ENCODE peak calls at places on chromosomes 11 and 22, in five cellular contexts. One of them, this sample, is unnamed.

GRCh38 chr11:78244080-78244479 is 55.4 kb downstream of the USP35 start:
- DNase-seq in IMR-90: no peak
- DNase-seq in H9: no peak
- DNase-seq in neuronal stem cell: no peak
- DNase-seq in mesendoderm: no peak
- DNase-seq in this sample: no peak

GRCh38 chr11:12798609-12799011 is 124.4 kb downstream of the TEAD1 start:
- DNase-seq in IMR-90: no peak
- DNase-seq in H9: no peak
- DNase-seq in neuronal stem cell: no peak
- DNase-seq in mesendoderm: peak
- DNase-seq in this sample: no peak

GRCh38 chr11:46277623-46278386 is at the start of gene CREB3L1:
- DNase-seq in IMR-90: no peak
- DNase-seq in H9: peak
- DNase-seq in neuronal stem cell: no peak
- DNase-seq in mesendoderm: no peak
- DNase-seq in this sample: peak

GRCh38 chr11:88292156-88292844 is 45.2 kb downstream of the CTSC start:
- DNase-seq in IMR-90: peak
- DNase-seq in H9: no peak
- DNase-seq in neuronal stem cell: no peak
- DNase-seq in mesendoderm: no peak
- DNase-seq in this sample: no peak

GRCh38 chr11:12159351-12160099 is 49.1 kb downstream of the MICAL2 start:
- DNase-seq in IMR-90: peak
- DNase-seq in H9: no peak
- DNase-seq in neuronal stem cell: no peak
- DNase-seq in mesendoderm: no peak
- DNase-seq in this sample: no peak

GRCh38 chr11:128335729-128336128 is 251.6 kb downstream of the ETS1 start:
- DNase-seq in IMR-90: no peak
- DNase-seq in H9: no peak
- DNase-seq in neuronal stem cell: no peak
- DNase-seq in mesendoderm: no peak
- DNase-seq in this sample: no peak

GRCh38 chr11:28657378-28658030 is 549.3 kb downstream of the METTL15 start:
- DNase-seq in IMR-90: peak
- DNase-seq in H9: no peak
- DNase-seq in neuronal stem cell: no peak
- DNase-seq in mesendoderm: no peak
- DNase-seq in this sample: no peak

GRCh38 chr11:131980878-131981668 is 610.7 kb downstream of the NTM start:
- DNase-seq in IMR-90: no peak
- DNase-seq in H9: no peak
- DNase-seq in neuronal stem cell: no peak
- DNase-seq in mesendoderm: no peak
- DNase-seq in this sample: no peak

GRCh38 chr11:61361237-61361636 is 445 bp downstream of the CYB561A3 start:
- DNase-seq in IMR-90: no peak
- DNase-seq in H9: no peak
- DNase-seq in neuronal stem cell: no peak
- DNase-seq in mesendoderm: peak
- DNase-seq in this sample: no peak

GRCh38 chr22:41481131-41481830 is 12.4 kb downstream of the ACO2 start:
- DNase-seq in IMR-90: peak
- DNase-seq in H9: no peak
- DNase-seq in neuronal stem cell: no peak
- DNase-seq in mesendoderm: peak
- DNase-seq in this sample: no peak

GRCh38 chr22:22682807-22683667 is 38.6 kb downstream of the GGTLC2 start:
- DNase-seq in IMR-90: peak
- DNase-seq in H9: no peak
- DNase-seq in neuronal stem cell: no peak
- DNase-seq in mesendoderm: no peak
- DNase-seq in this sample: no peak

GRCh38 chr11:31958086-31958735 is 132.7 kb upstream of the RCN1 start:
- DNase-seq in IMR-90: peak
- DNase-seq in H9: peak
- DNase-seq in neuronal stem cell: peak
- DNase-seq in mesendoderm: peak
- DNase-seq in this sample: peak

GRCh38 chr11:11973361-11973800 is 35.0 kb downstream of the DKK3 start:
- DNase-seq in IMR-90: peak
- DNase-seq in H9: peak
- DNase-seq in neuronal stem cell: no peak
- DNase-seq in mesendoderm: no peak
- DNase-seq in this sample: peak

GRCh38 chr11:116697639-116698038 is 75.1 kb downstream of the BUD13 start:
- DNase-seq in IMR-90: no peak
- DNase-seq in H9: no peak
- DNase-seq in neuronal stem cell: no peak
- DNase-seq in mesendoderm: no peak
- DNase-seq in this sample: peak

GRCh38 chr11:68206211-68206610 is 6.9 kb downstream of the KMT5B start:
- DNase-seq in IMR-90: peak
- DNase-seq in H9: peak
- DNase-seq in neuronal stem cell: peak
- DNase-seq in mesendoderm: peak
- DNase-seq in this sample: peak

GRCh38 chr11:133402551-133402950 is 129.8 kb downstream of the OPCML start:
- DNase-seq in IMR-90: no peak
- DNase-seq in H9: no peak
- DNase-seq in neuronal stem cell: no peak
- DNase-seq in mesendoderm: no peak
- DNase-seq in this sample: no peak

GRCh38 chr11:8693010-8693551 is 10.5 kb downstream of the RPL27A start:
- DNase-seq in IMR-90: peak
- DNase-seq in H9: no peak
- DNase-seq in neuronal stem cell: no peak
- DNase-seq in mesendoderm: no peak
- DNase-seq in this sample: no peak

GRCh38 chr11:8694137-8694536 is 11.5 kb downstream of the RPL27A start:
- DNase-seq in IMR-90: no peak
- DNase-seq in H9: no peak
- DNase-seq in neuronal stem cell: no peak
- DNase-seq in mesendoderm: no peak
- DNase-seq in this sample: no peak

GRCh38 chr11:8691601-8692000 is 9.0 kb downstream of the RPL27A start:
- DNase-seq in IMR-90: no peak
- DNase-seq in H9: peak
- DNase-seq in neuronal stem cell: no peak
- DNase-seq in mesendoderm: no peak
- DNase-seq in this sample: no peak

GRCh38 chr11:8692417-8692816 is 9.8 kb downstream of the RPL27A start:
- DNase-seq in IMR-90: no peak
- DNase-seq in H9: no peak
- DNase-seq in neuronal stem cell: no peak
- DNase-seq in mesendoderm: no peak
- DNase-seq in this sample: no peak

DNA sequence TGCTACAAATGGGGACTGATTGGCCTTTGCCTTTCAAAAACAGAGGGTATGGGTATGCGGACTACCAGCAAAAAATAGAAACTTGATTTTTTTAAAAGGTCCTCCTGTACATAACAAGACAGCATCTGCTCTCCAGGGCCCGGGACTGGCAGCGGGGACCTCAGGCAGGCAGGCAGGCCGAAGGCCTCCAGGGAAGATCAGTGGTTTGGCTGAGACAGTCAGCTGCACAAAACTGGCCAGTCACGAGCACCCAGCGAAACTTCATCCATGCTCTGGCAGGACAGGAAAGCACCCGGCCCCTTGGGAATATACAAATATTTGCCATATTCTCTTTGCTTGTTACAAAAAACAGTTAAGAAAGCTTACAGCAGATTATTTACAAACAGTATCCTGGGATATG is 11.0 kb downstream of the RPL27A start:
- DNase-seq in IMR-90: no peak
- DNase-seq in H9: no peak
- DNase-seq in neuronal stem cell: no peak
- DNase-seq in mesendoderm: no peak
- DNase-seq in this sample: no peak
- H4K8ac ChIP-seq in IMR-90: no peak
- H4K8ac ChIP-seq in H9: no peak
- H4K8ac ChIP-seq in neuronal stem cell: no peak
- H4K8ac ChIP-seq in mesendoderm: no peak
- H4K8ac ChIP-seq in this sample: no peak

GRCh38 chr11:44288133-44288526 is 21.8 kb downstream of the ALX4 start:
- DNase-seq in IMR-90: no peak
- DNase-seq in H9: no peak
- DNase-seq in neuronal stem cell: no peak
- DNase-seq in mesendoderm: no peak
- DNase-seq in this sample: no peak

GRCh38 chr11:44285756-44286155 is 24.2 kb downstream of the ALX4 start:
- DNase-seq in IMR-90: peak
- DNase-seq in H9: no peak
- DNase-seq in neuronal stem cell: no peak
- DNase-seq in mesendoderm: peak
- DNase-seq in this sample: no peak

GRCh38 chr11:44286911-44287310 is 23.0 kb downstream of the ALX4 start:
- DNase-seq in IMR-90: no peak
- DNase-seq in H9: no peak
- DNase-seq in neuronal stem cell: no peak
- DNase-seq in mesendoderm: no peak
- DNase-seq in this sample: no peak

GRCh38 chr11:44286268-44286880 is 23.6 kb downstream of the ALX4 start:
- DNase-seq in IMR-90: peak
- DNase-seq in H9: peak
- DNase-seq in neuronal stem cell: no peak
- DNase-seq in mesendoderm: peak
- DNase-seq in this sample: peak

DNA sequence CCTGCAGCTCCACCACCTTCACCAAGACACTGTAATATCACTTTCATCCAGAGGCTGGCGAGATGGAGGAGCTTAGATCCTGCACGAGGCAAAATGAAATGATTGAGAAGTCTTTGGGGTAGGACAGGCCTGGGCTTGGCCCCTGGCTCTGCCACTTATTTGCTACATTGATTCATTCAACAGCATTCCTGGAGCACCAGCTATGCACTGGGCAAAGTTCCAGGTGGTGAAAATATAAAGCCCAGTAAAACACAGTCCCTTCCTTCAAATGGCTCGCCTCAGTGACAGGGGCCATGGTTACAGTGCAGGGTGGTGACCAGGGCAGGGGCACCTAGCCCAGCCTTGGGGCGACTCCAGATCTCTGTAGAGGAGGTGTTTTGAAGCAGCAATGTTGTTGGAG is 19.7 kb downstream of the ALX4 start:
- DNase-seq in IMR-90: no peak
- DNase-seq in H9: no peak
- DNase-seq in neuronal stem cell: no peak
- DNase-seq in mesendoderm: no peak
- DNase-seq in this sample: no peak
- H4K8ac ChIP-seq in IMR-90: no peak
- H4K8ac ChIP-seq in H9: no peak
- H4K8ac ChIP-seq in neuronal stem cell: no peak
- H4K8ac ChIP-seq in mesendoderm: no peak
- H4K8ac ChIP-seq in this sample: no peak

DNA sequence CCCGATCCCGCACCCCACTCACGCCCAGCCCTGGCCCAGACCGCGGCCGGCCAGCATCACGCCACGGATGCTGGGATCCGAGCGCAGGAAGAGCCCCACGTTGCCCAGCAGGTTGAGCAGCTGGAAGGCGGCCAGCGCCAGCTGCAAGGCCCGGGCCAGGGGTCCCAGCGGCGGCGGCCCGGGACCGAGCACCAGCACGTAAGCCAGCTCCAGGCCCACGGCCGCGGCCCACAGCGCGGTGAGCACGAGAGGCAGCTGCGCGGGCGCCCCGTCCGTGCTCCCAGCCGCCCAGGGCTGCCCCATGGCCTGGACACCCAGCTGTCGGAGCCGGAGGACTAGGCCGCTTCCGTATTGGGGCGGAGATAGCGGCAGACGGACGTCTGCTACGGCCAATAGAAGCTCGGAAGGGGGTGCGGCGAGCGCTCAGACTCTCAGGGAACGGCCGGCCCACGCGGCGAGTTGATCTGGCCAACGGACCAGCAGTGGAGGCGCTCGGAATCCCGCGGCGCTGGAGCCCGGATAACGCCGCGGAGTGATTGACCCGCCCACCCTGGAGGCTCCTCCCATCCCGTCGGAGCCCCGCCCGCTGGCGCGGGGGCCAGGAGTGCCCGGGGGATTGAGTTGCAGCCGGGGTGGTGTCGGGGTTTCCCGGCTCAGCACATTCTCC is at the start of gene ZDHHC24:
- DNase-seq in IMR-90: peak
- DNase-seq in H9: peak
- DNase-seq in neuronal stem cell: peak
- DNase-seq in mesendoderm: peak
- DNase-seq in this sample: peak
- H4K8ac ChIP-seq in IMR-90: peak
- H4K8ac ChIP-seq in H9: no peak
- H4K8ac ChIP-seq in neuronal stem cell: no peak
- H4K8ac ChIP-seq in mesendoderm: peak
- H4K8ac ChIP-seq in this sample: peak

GRCh38 chr11:118398797-118399564 is 2.4 kb upstream of the ATP5MG start:
- DNase-seq in IMR-90: peak
- DNase-seq in H9: no peak
- DNase-seq in neuronal stem cell: no peak
- DNase-seq in mesendoderm: no peak
- DNase-seq in this sample: no peak

GRCh38 chr11:118406599-118407166 is 5.3 kb downstream of the ATP5MG start:
- DNase-seq in IMR-90: peak
- DNase-seq in H9: no peak
- DNase-seq in neuronal stem cell: no peak
- DNase-seq in mesendoderm: no peak
- DNase-seq in this sample: no peak

GRCh38 chr11:118401151-118401879 is at the start of gene ATP5MG:
- DNase-seq in IMR-90: peak
- DNase-seq in H9: peak
- DNase-seq in neuronal stem cell: peak
- DNase-seq in mesendoderm: peak
- DNase-seq in this sample: peak

GRCh38 chr11:118397448-118397847 is 4.0 kb upstream of the ATP5MG start:
- DNase-seq in IMR-90: no peak
- DNase-seq in H9: no peak
- DNase-seq in neuronal stem cell: no peak
- DNase-seq in mesendoderm: no peak
- DNase-seq in this sample: no peak

DNA sequence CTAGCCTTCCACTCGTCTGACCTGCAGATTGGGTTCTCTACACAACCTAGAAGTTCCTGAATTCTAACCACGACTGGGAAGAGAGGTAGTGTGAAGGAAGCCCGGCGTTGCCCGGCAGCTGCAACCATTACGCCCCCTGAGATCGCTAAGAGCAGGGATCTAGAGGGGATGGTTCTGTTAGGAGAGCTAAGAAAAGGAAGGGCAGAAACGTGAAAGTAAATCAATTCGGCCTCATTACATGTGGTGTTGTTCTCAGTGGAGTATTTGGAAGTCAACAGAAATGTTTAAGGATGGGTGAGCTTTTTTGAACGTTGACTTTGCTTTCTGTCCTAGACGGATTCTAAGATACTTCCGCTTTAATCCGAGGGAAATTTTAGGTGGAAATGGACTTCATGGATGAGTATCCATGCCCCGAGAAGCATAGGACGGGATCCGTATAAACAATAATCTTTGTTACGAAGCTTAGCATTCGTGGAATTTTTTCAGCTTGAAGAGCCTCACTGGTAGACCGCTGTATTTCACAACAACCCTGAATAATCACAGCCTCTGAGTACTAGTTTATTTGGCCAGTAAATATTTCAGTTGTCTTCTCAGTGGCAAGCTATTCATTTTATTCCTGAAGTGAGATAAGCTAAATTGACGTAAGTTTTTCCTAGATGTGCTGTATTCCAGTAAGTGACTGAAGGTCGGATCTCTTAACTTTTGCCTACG is 629 bp downstream of the ATP5MG start:
- DNase-seq in IMR-90: peak
- DNase-seq in H9: no peak
- DNase-seq in neuronal stem cell: peak
- DNase-seq in mesendoderm: peak
- DNase-seq in this sample: no peak
- H4K8ac ChIP-seq in IMR-90: peak
- H4K8ac ChIP-seq in H9: no peak
- H4K8ac ChIP-seq in neuronal stem cell: no peak
- H4K8ac ChIP-seq in mesendoderm: no peak
- H4K8ac ChIP-seq in this sample: peak

This sample was measured in H1.